ENCODE peak calls at places on chromosomes 5 and 9, in seven cellular contexts. One of them, this sample, is unnamed.

GRCh38 chr5:111425205-111425604 is 87.1 kb downstream of the STARD4 start:
- DNase-seq in neural progenitor cell: no peak
- DNase-seq in hepatocyte: no peak
- DNase-seq in GM23248: no peak
- DNase-seq in OCI-LY7: no peak
- DNase-seq in HCT116: no peak
- DNase-seq in MM.1S: no peak
- DNase-seq in this sample: no peak

GRCh38 chr9:14320272-14321245 is 6.6 kb upstream of the NFIB start:
- DNase-seq in hepatocyte: no peak
- DNase-seq in HCT116: no peak
- DNase-seq in OCI-LY7: peak
- DNase-seq in GM23248: peak
- DNase-seq in MM.1S: peak
- DNase-seq in neural progenitor cell: no peak
- DNase-seq in this sample: no peak

GRCh38 chr5:15598294-15598902 is 98.4 kb downstream of the FBXL7 start:
- DNase-seq in MM.1S: peak
- DNase-seq in neural progenitor cell: peak
- DNase-seq in GM23248: peak
- DNase-seq in hepatocyte: peak
- DNase-seq in HCT116: no peak
- DNase-seq in OCI-LY7: peak
- DNase-seq in this sample: no peak

GRCh38 chr5:125834438-125835147 is 588.6 kb upstream of the GRAMD2B start:
- DNase-seq in MM.1S: no peak
- DNase-seq in hepatocyte: no peak
- DNase-seq in GM23248: no peak
- DNase-seq in neural progenitor cell: peak
- DNase-seq in OCI-LY7: no peak
- DNase-seq in HCT116: no peak
- DNase-seq in this sample: no peak

GRCh38 chr9:108933231-108933630 is 693 bp downstream of the ELP1 start:
- DNase-seq in MM.1S: peak
- DNase-seq in HCT116: no peak
- DNase-seq in neural progenitor cell: peak
- DNase-seq in OCI-LY7: peak
- DNase-seq in hepatocyte: no peak
- DNase-seq in GM23248: peak
- DNase-seq in this sample: no peak

GRCh38 chr9:93473411-93473810 is 20.0 kb upstream of the FAM120AOS start:
- DNase-seq in OCI-LY7: no peak
- DNase-seq in MM.1S: no peak
- DNase-seq in neural progenitor cell: no peak
- DNase-seq in GM23248: peak
- DNase-seq in HCT116: no peak
- DNase-seq in hepatocyte: no peak
- DNase-seq in this sample: no peak

GRCh38 chr5:75375414-75375813 is 38.4 kb downstream of the HMGCR start:
- DNase-seq in HCT116: no peak
- DNase-seq in neural progenitor cell: no peak
- DNase-seq in OCI-LY7: no peak
- DNase-seq in MM.1S: no peak
- DNase-seq in GM23248: no peak
- DNase-seq in hepatocyte: no peak
- DNase-seq in this sample: no peak

GRCh38 chr5:56323505-56323904 is 90.4 kb upstream of the ANKRD55 start:
- DNase-seq in hepatocyte: peak
- DNase-seq in MM.1S: peak
- DNase-seq in GM23248: peak
- DNase-seq in neural progenitor cell: no peak
- DNase-seq in HCT116: no peak
- DNase-seq in OCI-LY7: no peak
- DNase-seq in this sample: peak

GRCh38 chr9:120909904-120910303 is 16.7 kb downstream of the TRAF1 start:
- DNase-seq in OCI-LY7: no peak
- DNase-seq in MM.1S: no peak
- DNase-seq in neural progenitor cell: no peak
- DNase-seq in HCT116: no peak
- DNase-seq in GM23248: no peak
- DNase-seq in hepatocyte: no peak
- DNase-seq in this sample: no peak

GRCh38 chr9:17837931-17838330 is 259.1 kb downstream of the SH3GL2 start:
- DNase-seq in GM23248: no peak
- DNase-seq in neural progenitor cell: no peak
- DNase-seq in OCI-LY7: no peak
- DNase-seq in MM.1S: no peak
- DNase-seq in HCT116: no peak
- DNase-seq in hepatocyte: no peak
- DNase-seq in this sample: no peak

GRCh38 chr5:134975078-134975715 is 7.5 kb downstream of the CATSPER3 start:
- DNase-seq in MM.1S: no peak
- DNase-seq in neural progenitor cell: no peak
- DNase-seq in hepatocyte: no peak
- DNase-seq in OCI-LY7: no peak
- DNase-seq in GM23248: peak
- DNase-seq in HCT116: no peak
- DNase-seq in this sample: no peak

GRCh38 chr5:31531543-31531887 is 378 bp downstream of the DROSHA start:
- DNase-seq in neural progenitor cell: peak
- DNase-seq in GM23248: peak
- DNase-seq in MM.1S: peak
- DNase-seq in OCI-LY7: peak
- DNase-seq in HCT116: no peak
- DNase-seq in hepatocyte: peak
- DNase-seq in this sample: peak

GRCh38 chr9:23746317-23746716 is 79.7 kb downstream of the ELAVL2 start:
- DNase-seq in OCI-LY7: no peak
- DNase-seq in hepatocyte: no peak
- DNase-seq in MM.1S: no peak
- DNase-seq in neural progenitor cell: no peak
- DNase-seq in GM23248: no peak
- DNase-seq in HCT116: no peak
- DNase-seq in this sample: no peak

GRCh38 chr9:134204041-134204440 is 39.7 kb upstream of the RNU6ATAC start:
- DNase-seq in GM23248: no peak
- DNase-seq in OCI-LY7: no peak
- DNase-seq in hepatocyte: no peak
- DNase-seq in HCT116: no peak
- DNase-seq in neural progenitor cell: no peak
- DNase-seq in MM.1S: no peak
- DNase-seq in this sample: no peak

GRCh38 chr9:7756088-7756487 is 43.5 kb downstream of the DMAC1 start:
- DNase-seq in OCI-LY7: no peak
- DNase-seq in MM.1S: peak
- DNase-seq in GM23248: no peak
- DNase-seq in neural progenitor cell: no peak
- DNase-seq in hepatocyte: no peak
- DNase-seq in HCT116: no peak
- DNase-seq in this sample: no peak

GRCh38 chr5:17928571-17928970 is 294.3 kb downstream of the TAF11L14 start:
- DNase-seq in neural progenitor cell: no peak
- DNase-seq in GM23248: no peak
- DNase-seq in hepatocyte: no peak
- DNase-seq in MM.1S: no peak
- DNase-seq in OCI-LY7: no peak
- DNase-seq in HCT116: no peak
- DNase-seq in this sample: no peak

GRCh38 chr9:68627104-68627503 is 77.9 kb upstream of the PIP5K1B start:
- DNase-seq in OCI-LY7: no peak
- DNase-seq in hepatocyte: no peak
- DNase-seq in HCT116: no peak
- DNase-seq in GM23248: no peak
- DNase-seq in neural progenitor cell: no peak
- DNase-seq in MM.1S: no peak
- DNase-seq in this sample: no peak

GRCh38 chr9:76904661-76905457 is 1.1 kb downstream of the PRUNE2 start:
- DNase-seq in hepatocyte: no peak
- DNase-seq in neural progenitor cell: no peak
- DNase-seq in OCI-LY7: no peak
- DNase-seq in GM23248: peak
- DNase-seq in MM.1S: no peak
- DNase-seq in HCT116: no peak
- DNase-seq in this sample: no peak

GRCh38 chr5:73160239-73160671 is 12.7 kb upstream of the TMEM174 start:
- DNase-seq in MM.1S: peak
- DNase-seq in neural progenitor cell: no peak
- DNase-seq in HCT116: no peak
- DNase-seq in GM23248: no peak
- DNase-seq in OCI-LY7: peak
- DNase-seq in hepatocyte: no peak
- DNase-seq in this sample: no peak

GRCh38 chr9:30670805-30671562 is 1713.5 kb upstream of the ACO1 start:
- DNase-seq in MM.1S: no peak
- DNase-seq in hepatocyte: no peak
- DNase-seq in GM23248: no peak
- DNase-seq in HCT116: no peak
- DNase-seq in OCI-LY7: no peak
- DNase-seq in neural progenitor cell: no peak
- DNase-seq in this sample: no peak

GRCh38 chr5:25028994-25029393 is 384.2 kb upstream of the CDH10 start:
- DNase-seq in HCT116: no peak
- DNase-seq in MM.1S: no peak
- DNase-seq in GM23248: no peak
- DNase-seq in neural progenitor cell: no peak
- DNase-seq in OCI-LY7: no peak
- DNase-seq in hepatocyte: peak
- DNase-seq in this sample: no peak

GRCh38 chr5:180825768-180826525 is 23.3 kb upstream of the MGAT1 start:
- DNase-seq in MM.1S: no peak
- DNase-seq in neural progenitor cell: no peak
- DNase-seq in OCI-LY7: no peak
- DNase-seq in GM23248: peak
- DNase-seq in hepatocyte: peak
- DNase-seq in HCT116: no peak
- DNase-seq in this sample: no peak

GRCh38 chr5:163914911-163915310 is 409.5 kb downstream of the MAT2B start:
- DNase-seq in HCT116: no peak
- DNase-seq in OCI-LY7: peak
- DNase-seq in MM.1S: no peak
- DNase-seq in hepatocyte: peak
- DNase-seq in neural progenitor cell: no peak
- DNase-seq in GM23248: no peak
- DNase-seq in this sample: no peak

GRCh38 chr9:31135567-31135966 is 1248.9 kb upstream of the ACO1 start:
- DNase-seq in neural progenitor cell: no peak
- DNase-seq in GM23248: no peak
- DNase-seq in OCI-LY7: no peak
- DNase-seq in hepatocyte: no peak
- DNase-seq in MM.1S: no peak
- DNase-seq in HCT116: no peak
- DNase-seq in this sample: no peak

GRCh38 chr5:111934511-111934910 is 177.5 kb upstream of the NREP start:
- DNase-seq in OCI-LY7: no peak
- DNase-seq in GM23248: no peak
- DNase-seq in neural progenitor cell: peak
- DNase-seq in hepatocyte: peak
- DNase-seq in HCT116: no peak
- DNase-seq in MM.1S: no peak
- DNase-seq in this sample: no peak

GRCh38 chr5:71705416-71705815 is 13.7 kb upstream of the CARTPT start:
- DNase-seq in OCI-LY7: no peak
- DNase-seq in neural progenitor cell: no peak
- DNase-seq in GM23248: no peak
- DNase-seq in HCT116: no peak
- DNase-seq in hepatocyte: no peak
- DNase-seq in MM.1S: no peak
- DNase-seq in this sample: no peak
- TF ChIP-seq EZH2phosphoT487 in OCI-LY7: no peak
- TF ChIP-seq EZH2phosphoT487 in neural progenitor cell: no peak
- TF ChIP-seq EZH2phosphoT487 in GM23248: no peak
- TF ChIP-seq EZH2phosphoT487 in HCT116: no peak
- TF ChIP-seq EZH2phosphoT487 in hepatocyte: no peak
- TF ChIP-seq EZH2phosphoT487 in MM.1S: no peak
- TF ChIP-seq EZH2phosphoT487 in this sample: no peak

GRCh38 chr9:97855486-97855875 is 2.5 kb downstream of the FOXE1 start:
- DNase-seq in OCI-LY7: no peak
- DNase-seq in hepatocyte: no peak
- DNase-seq in HCT116: no peak
- DNase-seq in neural progenitor cell: no peak
- DNase-seq in MM.1S: no peak
- DNase-seq in GM23248: no peak
- DNase-seq in this sample: no peak
- H3K4me3 ChIP-seq in OCI-LY7: no peak
- H3K4me3 ChIP-seq in hepatocyte: no peak
- H3K4me3 ChIP-seq in HCT116: no peak
- H3K4me3 ChIP-seq in neural progenitor cell: no peak
- H3K4me3 ChIP-seq in MM.1S: no peak
- H3K4me3 ChIP-seq in GM23248: no peak
- H3K4me3 ChIP-seq in this sample: no peak

DNA sequence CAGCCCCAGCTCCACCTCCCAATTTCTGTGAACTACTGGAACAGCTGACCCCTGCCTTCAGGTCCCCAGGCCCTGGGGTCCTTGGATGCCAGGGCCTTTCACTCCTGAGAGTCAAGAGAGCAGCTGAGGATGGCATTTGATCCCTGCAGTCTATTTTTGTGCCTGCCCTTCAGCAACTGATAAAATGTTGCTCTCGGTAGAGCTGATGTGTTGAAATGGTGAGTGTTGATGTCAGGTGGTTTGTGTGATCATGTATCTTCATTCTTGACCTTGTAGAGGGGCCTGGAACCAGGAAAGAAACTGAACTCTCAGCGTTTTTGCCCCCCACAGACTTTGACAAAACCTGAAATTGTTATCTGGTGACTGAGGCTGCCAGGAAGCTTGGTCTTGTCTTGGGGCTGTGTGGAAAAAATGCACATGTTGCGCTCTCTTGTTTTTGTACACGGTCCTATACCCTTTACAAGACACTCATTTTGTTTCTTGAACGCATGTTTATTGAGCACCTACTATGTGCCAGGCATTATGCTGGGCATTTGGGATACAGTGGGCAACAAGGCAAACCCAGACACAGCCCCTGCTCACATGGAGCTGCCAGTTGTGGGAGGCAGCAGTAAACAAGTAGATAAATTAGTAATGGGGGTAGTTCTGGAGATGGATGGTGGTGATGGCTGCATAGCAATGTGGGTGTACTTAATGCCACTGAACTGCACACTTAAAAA is 78.3 kb downstream of the PPARGC1B start:
- DNase-seq in OCI-LY7: no peak
- DNase-seq in hepatocyte: no peak
- DNase-seq in GM23248: no peak
- DNase-seq in neural progenitor cell: no peak
- DNase-seq in HCT116: no peak
- DNase-seq in MM.1S: no peak
- DNase-seq in this sample: no peak
- TF ChIP-seq EZH2phosphoT487 in OCI-LY7: no peak
- TF ChIP-seq EZH2phosphoT487 in hepatocyte: no peak
- TF ChIP-seq EZH2phosphoT487 in GM23248: no peak
- TF ChIP-seq EZH2phosphoT487 in neural progenitor cell: no peak
- TF ChIP-seq EZH2phosphoT487 in HCT116: no peak
- TF ChIP-seq EZH2phosphoT487 in MM.1S: no peak
- TF ChIP-seq EZH2phosphoT487 in this sample: no peak

GRCh38 chr5:20331826-20332225 is 343.8 kb upstream of the CDH18 start:
- DNase-seq in hepatocyte: no peak
- DNase-seq in neural progenitor cell: no peak
- DNase-seq in OCI-LY7: no peak
- DNase-seq in MM.1S: no peak
- DNase-seq in GM23248: no peak
- DNase-seq in HCT116: no peak
- DNase-seq in this sample: no peak
- H3K4me3 ChIP-seq in hepatocyte: no peak
- H3K4me3 ChIP-seq in neural progenitor cell: no peak
- H3K4me3 ChIP-seq in OCI-LY7: no peak
- H3K4me3 ChIP-seq in MM.1S: no peak
- H3K4me3 ChIP-seq in GM23248: no peak
- H3K4me3 ChIP-seq in HCT116: no peak
- H3K4me3 ChIP-seq in this sample: no peak

GRCh38 chr9:70420267-70421019 is 6.0 kb upstream of the KLF9 start:
- DNase-seq in hepatocyte: peak
- DNase-seq in GM23248: peak
- DNase-seq in MM.1S: peak
- DNase-seq in neural progenitor cell: peak
- DNase-seq in OCI-LY7: peak
- DNase-seq in HCT116: peak
- DNase-seq in this sample: peak
- TF ChIP-seq EZH2phosphoT487 in hepatocyte: no peak
- TF ChIP-seq EZH2phosphoT487 in GM23248: no peak
- TF ChIP-seq EZH2phosphoT487 in MM.1S: no peak
- TF ChIP-seq EZH2phosphoT487 in neural progenitor cell: no peak
- TF ChIP-seq EZH2phosphoT487 in OCI-LY7: no peak
- TF ChIP-seq EZH2phosphoT487 in HCT116: no peak
- TF ChIP-seq EZH2phosphoT487 in this sample: no peak

This sample was measured in SK-N-SH.